ENCODE peak calls at places on chromosome 16, in seven cellular contexts. H is right cardiac atrium; M is activated CD4-positive, CD25-positive, alpha-beta regulatory T cell treated with anti-CD3 and anti-CD28 coated beads, Interleukin-2, amount 50 U/mL, for 24 hours; N is psoas muscle; U is omental fat pad; V is pancreas; D is Right ventricle myocardium superior. S is an unnamed sample.

GRCh38 chr16:29315916-29316517 is 90.5 kb downstream of the NPIPB11 start:
- ATAC-seq in H (no peak), M (no peak), N (no peak), U (no peak), V (no peak), D (no peak), S (no peak)

GRCh38 chr16:65406076-65406475 is 284.2 kb upstream of the CDH11 start:
- ATAC-seq in H (no peak), M (no peak), N (no peak), U (no peak), V (no peak), D (no peak), S (no peak)

GRCh38 chr16:52528393-52529080 is 18.4 kb downstream of the TOX3 start:
- ATAC-seq in H (no peak), M (no peak), N (no peak), U (no peak), V (peak), D (no peak), S (no peak)

GRCh38 chr16:17404903-17405691 is 65.7 kb downstream of the XYLT1 start:
- ATAC-seq in H (peak), M (no peak), N (peak), U (peak), V (peak), D (peak), S (peak)

GRCh38 chr16:27408012-27408601 is 6.1 kb downstream of the IL21R start:
- ATAC-seq in H (peak), M (peak), N (no peak), U (no peak), V (no peak), D (no peak), S (no peak)

GRCh38 chr16:17273142-17273561 is 197.6 kb downstream of the XYLT1 start:
- ATAC-seq in H (peak), M (peak), N (no peak), U (no peak), V (no peak), D (no peak), S (peak)

GRCh38 chr16:561413-561794 is 1.2 kb downstream of the PRR35 start:
- ATAC-seq in H (no peak), M (no peak), N (no peak), U (no peak), V (peak), D (no peak), S (no peak)

GRCh38 chr16:75987323-75987722 is 261.0 kb upstream of the CPHXL start:
- ATAC-seq in H (no peak), M (no peak), N (no peak), U (no peak), V (no peak), D (no peak), S (no peak)

GRCh38 chr16:87608400-87608985 is 6.2 kb downstream of the JPH3 start:
- ATAC-seq in H (peak), M (no peak), N (no peak), U (no peak), V (peak), D (peak), S (no peak)

GRCh38 chr16:35258381-35258780 is 1799.0 kb downstream of the TP53TG3F start:
- ATAC-seq in H (no peak), M (no peak), N (no peak), U (no peak), V (no peak), D (no peak), S (no peak)

GRCh38 chr16:88764913-88765349 is 20.1 kb downstream of the PIEZO1 start:
- ATAC-seq in H (no peak), M (no peak), N (no peak), U (peak), V (peak), D (no peak), S (no peak)

GRCh38 chr16:83045790-83046189 is 419.0 kb downstream of the CDH13 start:
- ATAC-seq in H (no peak), M (no peak), N (no peak), U (no peak), V (no peak), D (no peak), S (no peak)

GRCh38 chr16:75109732-75110243 is 6.8 kb downstream of the LDHD start:
- ATAC-seq in H (peak), M (no peak), N (peak), U (no peak), V (peak), D (peak), S (no peak)

GRCh38 chr16:88844412-88845118 is 12.2 kb downstream of the GALNS start:
- ATAC-seq in H (no peak), M (no peak), N (no peak), U (no peak), V (no peak), D (no peak), S (no peak)

GRCh38 chr16:29962344-29962994 is 590 bp downstream of the TMEM219 start:
- ATAC-seq in H (peak), M (no peak), N (no peak), U (peak), V (peak), D (peak), S (peak)

GRCh38 chr16:48013476-48013875 is 142.3 kb downstream of the ABCC12 start:
- ATAC-seq in H (no peak), M (no peak), N (no peak), U (no peak), V (no peak), D (no peak), S (no peak)

GRCh38 chr16:23025692-23026305 is 123.5 kb downstream of the USP31 start:
- ATAC-seq in H (no peak), M (no peak), N (no peak), U (no peak), V (no peak), D (no peak), S (no peak)

GRCh38 chr16:67406628-67407027 is 9.6 kb downstream of the ZDHHC1 start:
- ATAC-seq in H (peak), M (no peak), N (peak), U (no peak), V (no peak), D (peak), S (peak)

GRCh38 chr16:8855972-8856371 is 12.8 kb downstream of the CARHSP1 start:
- ATAC-seq in H (no peak), M (no peak), N (no peak), U (no peak), V (no peak), D (no peak), S (no peak)

GRCh38 chr16:56898847-56899246 is 33.1 kb upstream of the HERPUD1 start:
- ATAC-seq in H (no peak), M (peak), N (no peak), U (no peak), V (no peak), D (no peak), S (no peak)

GRCh38 chr16:67349172-67349571 is 22.6 kb downstream of the LRRC36 start:
- ATAC-seq in H (no peak), M (peak), N (no peak), U (no peak), V (no peak), D (no peak), S (no peak)

GRCh38 chr16:81280393-81280792 is 34.4 kb upstream of the GAN start:
- ATAC-seq in H (no peak), M (no peak), N (no peak), U (no peak), V (no peak), D (no peak), S (no peak)

GRCh38 chr16:19748389-19749110 is 30.5 kb downstream of the IQCK start:
- ATAC-seq in H (no peak), M (no peak), N (no peak), U (no peak), V (no peak), D (no peak), S (no peak)

GRCh38 chr16:83002351-83003334 is 375.9 kb downstream of the CDH13 start:
- ATAC-seq in H (peak), M (no peak), N (no peak), U (no peak), V (no peak), D (peak), S (no peak)

GRCh38 chr16:84166796-84167695 is 19.8 kb downstream of the TAF1C start:
- ATAC-seq in H (no peak), M (peak), N (no peak), U (no peak), V (no peak), D (no peak), S (no peak)

GRCh38 chr16:72018470-72018869 is 9.9 kb downstream of the DHODH start:
- ATAC-seq in H (peak), M (no peak), N (no peak), U (no peak), V (no peak), D (peak), S (no peak)

GRCh38 chr16:19783363-19783762 is 65.3 kb downstream of the IQCK start:
- ATAC-seq in H (peak), M (no peak), N (peak), U (no peak), V (no peak), D (peak), S (no peak)